ENCODE peak calls at places on chromosomes 3 and 15, in nine cellular contexts. P is gastrocnemius medialis, E is GM10248, T is pancreas, Z is transverse colon, K is heart right ventricle, N is astrocyte of the spinal cord, X is B cell, D is ovary. V is an unnamed sample.

GRCh38 chr3:52216585-52217408 is 8.6 kb downstream of the TLR9 start:
- DNase-seq in P (peak), E (no peak), T (peak), Z (peak), K (peak), N (peak), X (no peak), D (peak), V (no peak)

GRCh38 chr3:70040386-70040785 is 40.9 kb downstream of the SAMMSON start:
- DNase-seq in P (no peak), E (no peak), T (no peak), Z (no peak), K (no peak), N (no peak), X (no peak), D (no peak), V (no peak)

GRCh38 chr3:176362191-176362731 is 835.0 kb downstream of the TBL1XR1 start:
- DNase-seq in P (no peak), E (no peak), T (no peak), Z (no peak), K (no peak), N (no peak), X (no peak), D (no peak), V (peak)

GRCh38 chr15:40204100-40204499 is 34.8 kb upstream of the PAK6 start:
- DNase-seq in P (no peak), E (no peak), T (no peak), Z (no peak), K (no peak), N (no peak), X (no peak), D (no peak), V (no peak)

GRCh38 chr15:84681822-84682221 is 23.8 kb upstream of the NMB start:
- DNase-seq in P (no peak), E (no peak), T (no peak), Z (no peak), K (no peak), N (peak), X (no peak), D (no peak), V (no peak)

GRCh38 chr15:74835312-74835823 is 7.6 kb downstream of the ULK3 start:
- DNase-seq in P (no peak), E (peak), T (peak), Z (peak), K (peak), N (peak), X (peak), D (no peak), V (peak)

GRCh38 chr3:141291610-141292345 is 60.2 kb downstream of the PXYLP1 start:
- DNase-seq in P (no peak), E (no peak), T (no peak), Z (no peak), K (no peak), N (no peak), X (no peak), D (no peak), V (no peak)

GRCh38 chr3:69130689-69131088 is 8.3 kb upstream of the LMOD3 start:
- DNase-seq in P (no peak), E (no peak), T (no peak), Z (no peak), K (no peak), N (no peak), X (no peak), D (no peak), V (no peak)

GRCh38 chr3:180335056-180335455 is 266.9 kb upstream of the TTC14 start:
- DNase-seq in P (no peak), E (no peak), T (no peak), Z (no peak), K (no peak), N (no peak), X (no peak), D (no peak), V (no peak)

GRCh38 chr3:61172684-61173083 is 78.6 kb downstream of the FHIT start:
- DNase-seq in P (no peak), E (peak), T (no peak), Z (no peak), K (no peak), N (no peak), X (no peak), D (no peak), V (peak)

GRCh38 chr15:65529754-65530317 is 427 bp upstream of the HACD3 start:
- DNase-seq in P (no peak), E (no peak), T (no peak), Z (no peak), K (no peak), N (no peak), X (no peak), D (no peak), V (no peak)

GRCh38 chr3:62109534-62109933 is 263.8 kb downstream of the FEZF2 start:
- DNase-seq in P (no peak), E (no peak), T (no peak), Z (no peak), K (no peak), N (peak), X (no peak), D (no peak), V (no peak)

GRCh38 chr15:45785897-45786296 is 151.1 kb downstream of the SQOR start:
- DNase-seq in P (no peak), E (no peak), T (no peak), Z (no peak), K (no peak), N (no peak), X (no peak), D (no peak), V (no peak)

GRCh38 chr15:96402403-96402802 is 71.9 kb downstream of the NR2F2 start:
- DNase-seq in P (no peak), E (no peak), T (no peak), Z (no peak), K (no peak), N (no peak), X (no peak), D (no peak), V (no peak)

GRCh38 chr3:117252208-117252607 is 542.6 kb downstream of the TUSC7 start:
- DNase-seq in P (no peak), E (no peak), T (no peak), Z (no peak), K (no peak), N (peak), X (no peak), D (no peak), V (no peak)

GRCh38 chr3:137988982-137989381 is 21.0 kb upstream of the CLDN18 start:
- DNase-seq in P (no peak), E (peak), T (no peak), Z (no peak), K (no peak), N (no peak), X (no peak), D (no peak), V (no peak)

GRCh38 chr15:94456246-94456645 is 224.9 kb downstream of the MCTP2 start:
- DNase-seq in P (no peak), E (no peak), T (no peak), Z (no peak), K (no peak), N (no peak), X (no peak), D (no peak), V (no peak)

GRCh38 chr15:73244333-73244732 is 124.4 kb downstream of the HCN4 start:
- DNase-seq in P (no peak), E (peak), T (no peak), Z (no peak), K (no peak), N (no peak), X (peak), D (no peak), V (no peak)

GRCh38 chr3:52498134-52499054 is 3.3 kb downstream of the STAB1 start:
- DNase-seq in P (peak), E (no peak), T (no peak), Z (peak), K (peak), N (peak), X (peak), D (no peak), V (no peak)

GRCh38 chr3:182793663-182794454 is 555 bp downstream of the ATP11B start:
- DNase-seq in P (peak), E (no peak), T (peak), Z (peak), K (peak), N (peak), X (peak), D (peak), V (peak)

GRCh38 chr3:10116138-10116460 is 624 bp downstream of the BRK1 start:
- DNase-seq in P (no peak), E (no peak), T (no peak), Z (no peak), K (no peak), N (no peak), X (no peak), D (no peak), V (peak)

GRCh38 chr15:67359431-67360082 is 105.0 kb downstream of the IQCH start:
- DNase-seq in P (no peak), E (no peak), T (peak), Z (no peak), K (no peak), N (no peak), X (no peak), D (no peak), V (no peak)

GRCh38 chr3:11248596-11248995 is 23.6 kb upstream of the ATG7 start:
- DNase-seq in P (no peak), E (no peak), T (no peak), Z (no peak), K (no peak), N (no peak), X (no peak), D (no peak), V (no peak)

GRCh38 chr3:20023663-20024417 is 11.8 kb upstream of the PP2D1 start:
- DNase-seq in P (peak), E (no peak), T (no peak), Z (peak), K (peak), N (no peak), X (no peak), D (no peak), V (peak)

GRCh38 chr3:192899540-192899982 is 18.1 kb downstream of the MB21D2 start:
- DNase-seq in P (no peak), E (no peak), T (no peak), Z (no peak), K (no peak), N (peak), X (no peak), D (no peak), V (no peak)

GRCh38 chr3:192915724-192916123 is 1.9 kb downstream of the MB21D2 start:
- DNase-seq in P (no peak), E (no peak), T (no peak), Z (no peak), K (no peak), N (no peak), X (no peak), D (no peak), V (no peak)

GRCh38 chr3:141728355-141728892 is 9.7 kb upstream of the RNF7 start:
- DNase-seq in P (no peak), E (no peak), T (no peak), Z (no peak), K (no peak), N (no peak), X (no peak), D (no peak), V (no peak)

GRCh38 chr3:156674046-156674910 is at the start of gene TIPARP:
- DNase-seq in P (peak), E (peak), T (peak), Z (peak), K (peak), N (peak), X (peak), D (peak), V (peak)
- TF ChIP-seq CTCF in P (peak), E (peak), T (peak), Z (peak), K (peak), N (peak), X (peak), D (peak), V (peak)

GRCh38 chr3:15525790-15526189 is 4.3 kb upstream of the COLQ start:
- DNase-seq in P (no peak), E (no peak), T (no peak), Z (no peak), K (no peak), N (no peak), X (no peak), D (no peak), V (no peak)

GRCh38 chr3:15531346-15531745 is 9.8 kb upstream of the COLQ start:
- DNase-seq in P (no peak), E (no peak), T (no peak), Z (no peak), K (no peak), N (no peak), X (no peak), D (no peak), V (no peak)

GRCh38 chr3:15528881-15529537 is 7.5 kb upstream of the COLQ start:
- DNase-seq in P (no peak), E (no peak), T (no peak), Z (no peak), K (no peak), N (no peak), X (no peak), D (no peak), V (no peak)

GRCh38 chr3:15523660-15524417 is 2.3 kb upstream of the COLQ start:
- DNase-seq in P (no peak), E (no peak), T (no peak), Z (no peak), K (no peak), N (no peak), X (no peak), D (no peak), V (no peak)

GRCh38 chr3:15527031-15527459 is 5.5 kb upstream of the COLQ start:
- DNase-seq in P (no peak), E (no peak), T (no peak), Z (no peak), K (no peak), N (no peak), X (peak), D (peak), V (peak)
- TF ChIP-seq CTCF in P (no peak), E (peak), T (no peak), Z (no peak), K (peak), N (peak), X (peak), D (no peak), V (peak)

GRCh38 chr15:93066834-93067648 is 22.0 kb downstream of the RGMA start:
- DNase-seq in P (no peak), E (no peak), T (no peak), Z (no peak), K (no peak), N (no peak), X (no peak), D (no peak), V (no peak)
- TF ChIP-seq CTCF in P (no peak), E (no peak), T (no peak), Z (no peak), K (no peak), N (no peak), X (no peak), D (no peak), V (no peak)

GRCh38 chr3:49198611-49199230 is 27.3 kb downstream of the KLHDC8B start:
- DNase-seq in P (no peak), E (no peak), T (no peak), Z (no peak), K (no peak), N (no peak), X (no peak), D (no peak), V (no peak)
- TF ChIP-seq CTCF in P (no peak), E (no peak), T (no peak), Z (no peak), K (no peak), N (no peak), X (no peak), D (no peak), V (no peak)

GRCh38 chr3:100613721-100614390 is 4.5 kb downstream of the ADGRG7 start:
- DNase-seq in P (no peak), E (no peak), T (no peak), Z (no peak), K (no peak), N (no peak), X (no peak), D (no peak), V (no peak)

GRCh38 chr3:100614941-100615340 is 5.5 kb downstream of the ADGRG7 start:
- DNase-seq in P (no peak), E (no peak), T (no peak), Z (no peak), K (no peak), N (no peak), X (no peak), D (no peak), V (no peak)

GRCh38 chr3:100611221-100611620 is 1.8 kb downstream of the ADGRG7 start:
- DNase-seq in P (no peak), E (no peak), T (no peak), Z (no peak), K (no peak), N (no peak), X (no peak), D (no peak), V (no peak)

GRCh38 chr3:100621251-100621650 is 11.8 kb downstream of the ADGRG7 start:
- DNase-seq in P (no peak), E (no peak), T (no peak), Z (no peak), K (no peak), N (no peak), X (no peak), D (no peak), V (no peak)

DNA sequence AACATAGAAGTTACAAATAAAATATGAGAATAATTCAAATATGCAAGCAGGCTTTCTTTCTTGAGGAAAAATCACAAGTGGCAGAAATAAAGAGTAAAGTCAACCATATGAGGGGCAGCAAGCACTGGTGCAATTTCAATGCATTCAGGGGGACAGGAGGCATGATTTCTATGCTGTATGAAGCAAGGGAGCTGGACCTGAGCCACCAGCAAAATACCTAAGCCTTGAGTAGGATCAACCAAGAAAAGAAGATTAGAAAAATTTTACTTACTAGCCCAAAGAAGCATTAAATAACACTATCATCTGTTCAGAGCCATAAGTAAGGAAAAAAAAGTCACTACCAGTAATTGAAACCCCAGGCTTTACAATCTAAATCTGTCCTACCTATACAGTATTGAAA is 6.3 kb downstream of the ADGRG7 start:
- DNase-seq in P (no peak), E (no peak), T (no peak), Z (no peak), K (no peak), N (peak), X (no peak), D (no peak), V (no peak)
- TF ChIP-seq CTCF in P (no peak), E (no peak), T (no peak), Z (no peak), K (no peak), N (no peak), X (no peak), D (no peak), V (no peak)

GRCh38 chr3:105930733-105931132 is 61.9 kb upstream of the CBLB start:
- DNase-seq in P (no peak), E (no peak), T (no peak), Z (no peak), K (no peak), N (no peak), X (no peak), D (no peak), V (no peak)
- TF ChIP-seq CTCF in P (no peak), E (no peak), T (no peak), Z (no peak), K (no peak), N (no peak), X (no peak), D (no peak), V (no peak)

GRCh38 chr15:101476756-101477155 is 12.8 kb downstream of the PCSK6 start:
- DNase-seq in P (no peak), E (no peak), T (no peak), Z (no peak), K (no peak), N (no peak), X (no peak), D (no peak), V (no peak)
- TF ChIP-seq CTCF in P (no peak), E (no peak), T (no peak), Z (no peak), K (no peak), N (no peak), X (no peak), D (no peak), V (no peak)

GRCh38 chr3:38002940-38003339 is 12.4 kb downstream of the VILL start:
- DNase-seq in P (no peak), E (no peak), T (peak), Z (peak), K (no peak), N (no peak), X (no peak), D (no peak), V (no peak)
- TF ChIP-seq CTCF in P (no peak), E (no peak), T (no peak), Z (no peak), K (no peak), N (no peak), X (no peak), D (no peak), V (no peak)